ENCODE peak calls at places on chromosomes 4 and X, in six cellular contexts. B is neural progenitor cell, W is Peyer's patch, J is GM23248, M is heart right ventricle, Q is PC-3. X is an unnamed sample. For H3K4me1, H3K27me3 and H3K36me3, the result is how much of the 10 kb centered on the place peaks cover.

GRCh38 chr4:113083346-113083745 is 33.9 kb downstream of the ANK2 start:
- DNase-seq in J (no peak), M (no peak), B (no peak), W (no peak), Q (no peak), X (no peak)

GRCh38 chr4:56909083-56909981 is 1.6 kb downstream of the REST start:
- DNase-seq in J (peak), M (no peak), B (peak), Q (peak), W (peak), X (peak)

GRCh38 chrX:49701323-49701722 is 5.5 kb upstream of the PAGE1 start:
- DNase-seq in M (no peak), W (no peak), Q (no peak), B (no peak), J (no peak), X (no peak)

GRCh38 chr4:18051281-18051680 is 29.7 kb upstream of the LCORL start:
- DNase-seq in Q (peak), B (no peak), M (no peak), J (peak), W (no peak), X (no peak)

GRCh38 chrX:53395605-53396298 is 26.7 kb downstream of the SMC1A start:
- DNase-seq in B (no peak), M (no peak), W (no peak), J (no peak), Q (no peak), X (no peak)

GRCh38 chr4:97235516-97235915 is 907.8 kb downstream of the STPG2 start:
- DNase-seq in B (peak), Q (no peak), M (no peak), W (no peak), J (no peak), X (no peak)

GRCh38 chrX:109268340-109268739 is 213.5 kb downstream of the GUCY2F start:
- DNase-seq in Q (no peak), M (no peak), J (no peak), B (no peak), W (no peak), X (no peak)

GRCh38 chr4:88792268-88792781 is 94.7 kb upstream of the NAP1L5 start:
- DNase-seq in B (no peak), W (no peak), J (peak), M (no peak), Q (peak), X (no peak)

GRCh38 chrX:24498181-24498580 is 33.1 kb downstream of the PDK3 start:
- DNase-seq in J (peak), Q (no peak), W (peak), B (peak), M (no peak), X (no peak)

GRCh38 chrX:1134156-1134555 is 78.3 kb downstream of the CRLF2 start:
- DNase-seq in W (no peak), M (no peak), B (no peak), J (no peak), Q (no peak), X (no peak)

GRCh38 chrX:26851981-26852380 is 611.2 kb downstream of the PPP4R3C start:
- DNase-seq in Q (peak), W (no peak), M (no peak), B (peak), J (peak), X (no peak)

GRCh38 chr4:75634951-75635350 is 4.6 kb upstream of the CDKL2 start:
- DNase-seq in W (no peak), Q (no peak), B (no peak), J (peak), M (no peak), X (no peak)

GRCh38 chrX:25737540-25737939 is 400.6 kb upstream of the MAGEB18 start:
- DNase-seq in Q (no peak), J (no peak), M (no peak), W (no peak), B (no peak), X (no peak)

GRCh38 chr4:76011700-76012387 is 4.5 kb upstream of the CXCL9 start:
- DNase-seq in M (peak), Q (peak), B (peak), J (peak), W (no peak), X (no peak)

GRCh38 chrX:69961365-69962072 is 88.2 kb downstream of the AWAT2 start:
- DNase-seq in Q (peak), B (no peak), W (no peak), M (no peak), J (no peak), X (no peak)

GRCh38 chrX:134654398-134655012 is 3.8 kb downstream of the PLAC1 start:
- DNase-seq in B (no peak), J (no peak), W (no peak), Q (no peak), M (no peak), X (no peak)

GRCh38 chr4:65624651-65625050 is 45.6 kb downstream of the EPHA5 start:
- DNase-seq in Q (peak), W (no peak), J (peak), M (no peak), B (no peak), X (no peak)

GRCh38 chr4:34236118-34236517 is 2008.2 kb downstream of the ARAP2 start:
- DNase-seq in B (no peak), W (no peak), M (no peak), Q (no peak), J (no peak), X (no peak)

GRCh38 chrX:155056877-155057792 is 13.8 kb downstream of the CMC4 start:
- DNase-seq in M (peak), J (peak), B (peak), Q (peak), W (peak), X (peak)

GRCh38 chr4:165872443-165873297 is at the start of gene TLL1:
- DNase-seq in M (peak), J (no peak), W (peak), B (peak), Q (peak), X (no peak)

GRCh38 chrX:119552508-119552907 is 12.7 kb downstream of the STEEP1 start:
- DNase-seq in J (peak), W (no peak), B (no peak), Q (peak), M (no peak), X (no peak)

GRCh38 chr4:100679926-100680325 is 162.1 kb upstream of the EMCN start:
- DNase-seq in B (no peak), J (no peak), Q (no peak), W (no peak), M (no peak), X (no peak)

GRCh38 chr4:42416017-42416416 is 18.7 kb downstream of the SHISA3 start:
- DNase-seq in B (peak), Q (no peak), J (no peak), M (no peak), W (no peak), X (no peak)

GRCh38 chr4:42411803-42412202 is 14.5 kb downstream of the SHISA3 start:
- DNase-seq in B (no peak), Q (no peak), J (peak), M (no peak), W (no peak), X (no peak)

GRCh38 chr4:42420120-42420519 is 22.8 kb downstream of the SHISA3 start:
- DNase-seq in B (peak), W (no peak), M (no peak), J (no peak), Q (no peak), X (no peak)

GRCh38 chr4:42412251-42412650 is 15.0 kb downstream of the SHISA3 start:
- DNase-seq in J (peak), M (no peak), B (no peak), Q (peak), W (no peak), X (no peak)

DNA sequence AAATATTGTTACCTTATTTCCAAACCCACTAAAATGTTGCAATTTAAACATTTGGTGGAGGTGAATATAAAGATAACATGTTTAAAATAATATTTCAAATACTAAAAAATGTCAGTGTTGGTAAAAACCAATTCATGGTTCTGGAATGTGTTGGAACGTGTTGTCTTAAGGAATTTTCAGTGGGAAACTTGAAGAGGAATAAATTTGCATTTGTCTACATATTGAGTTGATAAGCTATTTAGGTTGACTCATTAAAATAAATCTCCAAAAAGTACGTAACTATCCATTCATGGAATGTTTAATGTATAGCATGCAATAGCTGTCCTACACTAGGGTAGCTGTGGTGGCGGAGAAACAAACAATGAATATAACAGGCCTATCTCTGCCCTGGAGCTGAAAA is 20.2 kb downstream of the SHISA3 start:
- DNase-seq in M (no peak), J (no peak), W (no peak), B (no peak), Q (no peak), X (no peak)
- H3K4me1 ChIP-seq in M (under half), J (under half), W (under half), B (under half), Q (under half), X (under half)

GRCh38 chr4:108157655-108158054 is 11.1 kb downstream of the LEF1 start:
- DNase-seq in M (no peak), Q (no peak), W (no peak), J (no peak), B (no peak), X (peak)
- H3K27me3 ChIP-seq in M (half or more), Q (under half), W (under half), J (half or more), B (half or more), X (under half)

DNA sequence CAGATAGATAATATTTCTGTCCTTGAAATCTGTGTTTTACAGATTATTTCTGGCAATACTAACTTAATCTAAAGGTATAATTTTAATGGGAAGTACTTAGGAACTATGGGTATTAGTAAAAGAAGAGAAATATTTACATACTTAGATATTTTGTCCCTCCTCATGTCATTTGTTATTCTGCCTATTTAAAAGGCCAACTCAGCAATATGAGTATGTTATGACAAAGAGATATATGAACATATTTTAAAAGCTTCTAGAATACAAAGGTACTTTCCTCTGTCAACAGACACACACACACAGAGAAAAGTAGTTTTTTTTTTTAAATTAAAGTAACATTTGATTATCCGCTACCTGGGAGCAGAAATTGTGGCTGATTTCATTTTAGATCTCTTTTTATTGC is 7.9 kb downstream of the SLC7A11 start:
- DNase-seq in B (no peak), Q (no peak), M (no peak), J (no peak), W (no peak), X (no peak)
- H3K36me3 ChIP-seq in B (under half), Q (under half), M (under half), J (under half), W (under half), X (half or more)

GRCh38 chrX:122945328-122945727 is 238.8 kb upstream of the GRIA3 start:
- DNase-seq in M (no peak), W (no peak), Q (peak), J (no peak), B (no peak), X (no peak)

GRCh38 chrX:122940199-122940598 is 243.9 kb upstream of the GRIA3 start:
- DNase-seq in M (no peak), W (no peak), Q (no peak), J (no peak), B (no peak), X (no peak)

GRCh38 chrX:122943918-122944317 is 240.2 kb upstream of the GRIA3 start:
- DNase-seq in J (peak), B (no peak), M (no peak), Q (peak), W (no peak), X (no peak)

GRCh38 chrX:122941801-122942200 is 242.3 kb upstream of the GRIA3 start:
- DNase-seq in Q (no peak), J (no peak), W (no peak), B (no peak), M (no peak), X (no peak)
- H3K4me1 ChIP-seq in Q (under half), J (under half), W (under half), B (under half), M (under half), X (under half)

GRCh38 chr4:10023050-10023419 is 1.7 kb upstream of the SLC2A9 start:
- DNase-seq in W (peak), B (no peak), J (no peak), Q (no peak), M (no peak), X (no peak)

GRCh38 chr4:10023806-10024205 is 2.5 kb upstream of the SLC2A9 start:
- DNase-seq in W (peak), Q (no peak), M (no peak), B (no peak), J (peak), X (no peak)

GRCh38 chr4:10024303-10024702 is 3.0 kb upstream of the SLC2A9 start:
- DNase-seq in B (no peak), Q (no peak), W (peak), J (no peak), M (no peak), X (no peak)

GRCh38 chr4:10026485-10026884 is 5.2 kb upstream of the SLC2A9 start:
- DNase-seq in Q (no peak), J (no peak), B (no peak), W (peak), M (no peak), X (no peak)

GRCh38 chr4:10025230-10025806 is 4.0 kb upstream of the SLC2A9 start:
- DNase-seq in J (no peak), M (no peak), W (peak), B (no peak), Q (no peak), X (no peak)
- H3K27me3 ChIP-seq in J (under half), M (under half), W (under half), B (under half), Q (under half), X (under half)

GRCh38 chr4:15779789-15780188 is 1.7 kb downstream of the CD38 start:
- DNase-seq in Q (no peak), M (no peak), B (no peak), J (peak), W (no peak), X (no peak)

GRCh38 chr4:15778191-15778741 is at the start of gene CD38:
- DNase-seq in M (peak), B (peak), Q (no peak), W (peak), J (peak), X (peak)

GRCh38 chr4:15779336-15779735 is 1.2 kb downstream of the CD38 start:
- DNase-seq in J (peak), W (peak), M (peak), Q (peak), B (peak), X (peak)

GRCh38 chr4:15777697-15778096 is 431 bp upstream of the CD38 start:
- DNase-seq in Q (no peak), M (no peak), B (no peak), W (no peak), J (no peak), X (no peak)

GRCh38 chr4:15778742-15779231 is 659 bp downstream of the CD38 start:
- DNase-seq in W (peak), B (no peak), J (peak), M (peak), Q (no peak), X (peak)
- H3K36me3 ChIP-seq in W (under half), B (under half), J (under half), M (under half), Q (under half), X (under half)

DNA sequence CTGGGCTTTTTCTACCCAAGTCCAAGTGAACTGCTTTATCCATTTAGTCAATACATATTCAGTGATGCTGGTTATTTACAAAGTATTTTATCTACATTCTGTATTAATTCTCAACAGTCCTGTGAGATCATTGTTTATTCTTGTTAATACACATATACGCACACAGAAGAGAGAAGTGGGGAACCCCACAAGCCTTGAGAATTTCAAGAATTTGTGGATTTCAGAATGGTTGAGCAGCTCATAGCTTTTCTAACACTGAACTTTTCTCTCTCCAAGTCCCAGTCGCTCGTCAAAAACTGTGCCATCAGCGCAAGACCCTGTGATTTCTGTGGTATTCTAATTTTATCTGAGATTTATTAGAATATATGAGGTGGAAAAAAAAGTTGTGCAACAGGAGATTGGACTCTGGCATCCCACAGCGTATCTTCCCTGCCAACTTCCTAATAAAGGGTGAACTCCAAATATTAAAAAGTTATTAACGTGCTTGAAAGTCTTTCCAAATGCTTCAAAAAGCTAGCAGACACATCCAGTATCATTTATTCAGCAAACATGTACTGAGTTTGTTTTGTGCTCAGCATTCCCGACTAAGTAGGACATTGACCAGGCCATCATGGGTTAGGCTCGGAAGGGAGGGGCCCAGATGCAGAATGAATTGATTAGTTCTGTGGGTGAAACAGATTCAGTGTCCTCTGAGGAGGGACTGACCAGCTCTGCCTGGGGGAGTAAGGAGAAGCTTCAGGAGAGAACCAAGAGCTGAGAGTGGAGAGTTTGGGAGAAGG is 165.6 kb downstream of the CBR4 start:
- DNase-seq in M (no peak), Q (no peak), B (no peak), J (no peak), W (no peak), X (no peak)
- H3K4me1 ChIP-seq in M (half or more), Q (under half), B (half or more), J (under half), W (under half), X (under half)